ENCODE peak calls at places on chromosomes 12 and 14, in seven cellular contexts. E is tibial nerve, B is ovary, Y is HepG2, N is sigmoid colon, G is H1, V is A549. H is an unnamed sample.

GRCh38 chr14:62662811-62663477 is 382.3 kb downstream of the KCNH5 start:
- DNase-seq in E (no peak), B (no peak), Y (peak; percentile 2), N (no peak), G (no peak), V (no peak), H (no peak)

GRCh38 chr12:21516281-21516680 is 9.8 kb upstream of the SPX start:
- DNase-seq in E (no peak), B (no peak), Y (no peak), N (no peak), G (no peak), V (no peak), H (no peak)

GRCh38 chr14:20454359-20454644 is 310 bp downstream of the OSGEP start:
- DNase-seq in E (no peak), B (no peak), Y (no peak), N (no peak), G (no peak), V (peak; percentile 77), H (peak; percentile 89)

GRCh38 chr12:124039276-124039675 is 66.3 kb downstream of the ZNF664 start:
- DNase-seq in E (no peak), B (no peak), Y (no peak), N (no peak), G (no peak), V (no peak), H (no peak)

GRCh38 chr12:58917699-58918334 is 2.5 kb downstream of the LRIG3 start:
- DNase-seq in E (no peak), B (no peak), Y (no peak), N (no peak), G (no peak), V (no peak), H (no peak)

GRCh38 chr12:89949457-89950195 is 241.0 kb upstream of the ATP2B1 start:
- DNase-seq in E (no peak), B (no peak), Y (peak; percentile 9), N (no peak), G (no peak), V (peak; percentile 71), H (peak; percentile 45)

GRCh38 chr12:130813436-130813835 is 25.6 kb downstream of the STX2 start:
- DNase-seq in E (no peak), B (no peak), Y (no peak), N (no peak), G (peak; percentile 58), V (no peak), H (no peak)

GRCh38 chr12:29562167-29562776 is 64.8 kb upstream of the OVCH1 start:
- DNase-seq in E (no peak), B (peak; percentile 29), Y (no peak), N (peak; percentile 74), G (no peak), V (no peak), H (no peak)

GRCh38 chr14:99598774-99599173 is 5.2 kb downstream of the CCDC85C start:
- DNase-seq in E (no peak), B (no peak), Y (peak; percentile 74), N (no peak), G (no peak), V (no peak), H (no peak)

GRCh38 chr12:130143136-130143535 is 19.1 kb upstream of the FZD10 start:
- DNase-seq in E (no peak), B (no peak), Y (no peak), N (no peak), G (no peak), V (no peak), H (no peak)

GRCh38 chr12:128792881-128793280 is 30.9 kb downstream of the SLC15A4 start:
- DNase-seq in E (no peak), B (no peak), Y (no peak), N (peak; percentile 32), G (no peak), V (no peak), H (no peak)

GRCh38 chr12:128792398-128792797 is 31.4 kb downstream of the SLC15A4 start:
- DNase-seq in E (no peak), B (no peak), Y (no peak), N (peak; percentile 56), G (no peak), V (no peak), H (no peak)

GRCh38 chr12:128790653-128791373 is 32.9 kb downstream of the SLC15A4 start:
- DNase-seq in E (no peak), B (no peak), Y (no peak), N (peak; percentile 24), G (no peak), V (no peak), H (no peak)

GRCh38 chr12:128790221-128790620 is 33.5 kb downstream of the SLC15A4 start:
- DNase-seq in E (no peak), B (no peak), Y (no peak), N (peak; percentile 50), G (no peak), V (no peak), H (no peak)

GRCh38 chr12:128791395-128792322 is 32.1 kb downstream of the SLC15A4 start:
- DNase-seq in E (no peak), B (no peak), Y (no peak), N (peak; percentile 43), G (no peak), V (no peak), H (peak; percentile 23)
- TF ChIP-seq POLR2A in E (no peak), B (no peak), Y (no peak), N (no peak), G (no peak), V (no peak), H (no peak)

DNA sequence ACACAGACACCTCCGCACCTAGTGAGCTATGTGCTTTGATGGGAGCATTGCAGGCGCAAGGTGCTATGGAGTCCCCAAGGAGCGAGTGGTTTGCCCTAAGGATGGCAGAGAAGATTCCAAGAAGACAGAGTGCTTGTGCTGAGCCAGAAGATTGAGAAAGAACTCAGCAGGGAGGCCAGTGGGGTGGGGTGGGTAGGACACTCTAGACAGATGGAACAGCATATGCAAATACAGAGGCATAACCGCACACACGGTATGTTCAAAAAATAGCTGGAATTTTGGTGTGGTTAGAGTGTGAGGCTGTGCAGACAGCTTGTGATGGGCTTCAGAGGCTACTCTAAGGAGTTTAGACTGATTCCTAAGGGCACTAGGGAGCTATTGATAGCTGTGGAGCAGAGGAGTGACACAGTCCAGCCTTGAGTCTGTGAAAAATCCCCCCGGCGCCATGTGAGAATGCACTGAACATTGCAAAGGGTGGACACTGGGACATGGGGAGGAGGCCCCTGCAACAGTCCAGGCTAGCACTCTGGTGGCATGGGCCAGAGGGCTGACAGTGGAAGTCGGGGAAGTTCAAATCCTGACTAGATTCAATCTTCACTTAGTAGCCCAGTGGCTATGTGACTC is 11.9 kb downstream of the DTX1 start:
- DNase-seq in E (no peak), B (no peak), Y (no peak), N (no peak), G (no peak), V (no peak), H (no peak)
- H3K4me3 ChIP-seq in E (no peak overlapping the region), B (no peak overlapping the region), Y (no peak overlapping the region), N (no peak overlapping the region), G (no peak overlapping the region), V (no peak overlapping the region), H (no peak overlapping the region)

GRCh38 chr12:105920161-105920684 is 218.5 kb downstream of the NUAK1 start:
- DNase-seq in E (no peak), B (no peak), Y (no peak), N (no peak), G (no peak), V (no peak), H (no peak)

GRCh38 chr12:105922670-105923102 is 216.1 kb downstream of the NUAK1 start:
- DNase-seq in E (no peak), B (no peak), Y (no peak), N (no peak), G (no peak), V (peak; percentile 39), H (no peak)

GRCh38 chr12:105921872-105922669 is 216.7 kb downstream of the NUAK1 start:
- DNase-seq in E (no peak), B (no peak), Y (no peak), N (no peak), G (no peak), V (no peak), H (no peak)

GRCh38 chr12:105924526-105925208 is 214.1 kb downstream of the NUAK1 start:
- DNase-seq in E (no peak), B (no peak), Y (no peak), N (no peak), G (no peak), V (no peak), H (no peak)

DNA sequence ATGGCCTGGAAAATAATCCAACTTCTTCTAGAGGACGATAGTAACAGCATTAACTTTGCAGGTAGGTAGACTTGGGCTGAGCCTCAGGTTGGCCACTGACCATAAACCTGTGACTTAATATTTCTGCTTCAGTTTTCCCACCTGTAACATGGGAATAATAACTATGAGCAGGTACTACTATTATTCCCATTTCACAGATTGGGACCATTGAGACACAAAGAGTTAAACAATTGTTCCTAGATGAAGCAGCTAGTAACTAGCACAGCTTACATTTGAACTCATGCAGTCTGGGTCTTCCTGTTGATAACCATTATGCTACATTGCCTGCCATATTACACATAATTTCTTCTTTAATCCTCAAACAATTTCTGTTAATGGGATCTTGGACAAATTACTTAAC is 217.7 kb downstream of the NUAK1 start:
- DNase-seq in E (no peak), B (no peak), Y (no peak), N (no peak), G (no peak), V (no peak), H (no peak)
- TF ChIP-seq EP300 in E (no peak), B (no peak), Y (no peak), N (no peak), G (no peak), V (no peak), H (no peak)

GRCh38 chr14:77962731-77963520 is 163.0 kb downstream of the ADCK1 start:
- DNase-seq in E (no peak), B (no peak), Y (no peak), N (no peak), G (no peak), V (no peak), H (no peak)

GRCh38 chr14:77961853-77962580 is 162.1 kb downstream of the ADCK1 start:
- DNase-seq in E (no peak), B (no peak), Y (no peak), N (no peak), G (no peak), V (no peak), H (no peak)

GRCh38 chr14:77965050-77965449 is 165.1 kb downstream of the ADCK1 start:
- DNase-seq in E (no peak), B (no peak), Y (no peak), N (no peak), G (no peak), V (no peak), H (no peak)

GRCh38 chr14:77967110-77967509 is 167.2 kb downstream of the ADCK1 start:
- DNase-seq in E (no peak), B (no peak), Y (no peak), N (no peak), G (no peak), V (no peak), H (no peak)

GRCh38 chr14:77965919-77966435 is 166.1 kb downstream of the ADCK1 start:
- DNase-seq in E (no peak), B (no peak), Y (peak; percentile 27), N (no peak), G (peak; percentile 73), V (peak; percentile 14), H (no peak)
- TF ChIP-seq POLR2A in E (no peak), B (no peak), Y (no peak), N (no peak), G (no peak), V (no peak), H (no peak)